ENCODE peak calls at places on chromosomes 13 and 19, in six cellular contexts. T is HT1080, Q is EH, E is IMR-90, X is endothelial cell, N is amniotic stem cell. V is an unnamed sample.

GRCh38 chr19:55058781-55059610 is 4.0 kb downstream of the RDH13 start:
- DNase-seq in Q (no peak), E (no peak), N (no peak), X (no peak), T (no peak), V (no peak)

GRCh38 chr13:32802159-32802558 is 214.1 kb upstream of the KL start:
- DNase-seq in T (no peak), E (no peak), X (no peak), N (no peak), Q (no peak), V (no peak)

GRCh38 chr13:108083056-108083455 is 132.3 kb downstream of the LIG4 start:
- DNase-seq in Q (no peak), T (peak), X (no peak), E (no peak), N (no peak), V (peak)

GRCh38 chr13:111202745-111203144 is 87.6 kb downstream of the ARHGEF7 start:
- DNase-seq in X (no peak), N (peak), Q (peak), E (peak), T (peak), V (peak)

GRCh38 chr19:3243851-3244700 is 19.6 kb downstream of the CELF5 start:
- DNase-seq in Q (peak), N (no peak), T (peak), X (peak), E (peak), V (no peak)

GRCh38 chr13:99062593-99062992 is 84.7 kb upstream of the DOCK9 start:
- DNase-seq in T (peak), Q (peak), X (peak), E (peak), N (no peak), V (no peak)

GRCh38 chr13:48985751-48986150 is 10.0 kb downstream of the FNDC3A start:
- DNase-seq in X (no peak), T (no peak), N (no peak), Q (no peak), E (no peak), V (no peak)

GRCh38 chr19:31066385-31066784 is 282.9 kb downstream of the TSHZ3 start:
- DNase-seq in N (peak), X (no peak), T (peak), E (peak), Q (peak), V (peak)

GRCh38 chr13:99916366-99917103 is 55.0 kb downstream of the ZIC5 start:
- DNase-seq in Q (peak), T (peak), E (peak), N (peak), X (peak), V (peak)

GRCh38 chr13:47598340-47598911 is 402.6 kb downstream of the SUCLA2 start:
- DNase-seq in Q (peak), N (no peak), X (no peak), E (peak), T (no peak), V (no peak)

GRCh38 chr19:6109947-6110346 is 353 bp downstream of the RFX2 start:
- DNase-seq in Q (no peak), T (no peak), E (no peak), N (no peak), X (no peak), V (no peak)

GRCh38 chr13:91708558-91708957 is 310.1 kb downstream of the GPC5 start:
- DNase-seq in Q (no peak), N (no peak), E (no peak), X (no peak), T (no peak), V (no peak)